ENCODE peak calls at places on chromosome 21, in six cellular contexts. G is K562, M is upper lobe of left lung, K is A549, P is HepG2, E is GM12878. X is an unnamed sample.

GRCh38 chr21:31132574-31133242 is 94.4 kb upstream of the KRTAP19-8 start:
- ATAC-seq in G (no peak), M (no peak), K (no peak), P (no peak), E (peak; percentile 85), X (no peak)

GRCh38 chr21:32819702-32820101 is 48.1 kb upstream of the PAXBP1 start:
- ATAC-seq in G (no peak), M (peak; percentile 63), K (no peak), P (no peak), E (no peak), X (peak; percentile 94)

GRCh38 chr21:9758888-9759287 is 762.5 kb upstream of the TPTE start:
- ATAC-seq in G (no peak), M (peak; percentile 15), K (no peak), P (no peak), E (no peak), X (no peak)

GRCh38 chr21:35449846-35450245 is 400.7 kb upstream of the RUNX1 start:
- ATAC-seq in G (no peak), M (no peak), K (no peak), P (no peak), E (no peak), X (no peak)

GRCh38 chr21:35024475-35024874 is 24.6 kb downstream of the RUNX1 start:
- ATAC-seq in G (no peak), M (no peak), K (no peak), P (no peak), E (no peak), X (no peak)

GRCh38 chr21:25639922-25640670 is 1.0 kb downstream of the JAM2 start:
- ATAC-seq in G (peak; percentile 61), M (no peak), K (peak; percentile 36), P (peak; percentile 64), E (peak; percentile 46), X (peak; percentile 67)

GRCh38 chr21:34526236-34526617 is 14.2 kb upstream of the KCNE1 start:
- ATAC-seq in G (no peak), M (no peak), K (no peak), P (no peak), E (peak; percentile 26), X (no peak)

GRCh38 chr21:19048088-19048672 is 644.6 kb upstream of the TMPRSS15 start:
- ATAC-seq in G (no peak), M (no peak), K (no peak), P (no peak), E (no peak), X (no peak)

GRCh38 chr21:28884481-28884880 is 108.2 kb downstream of the LTN1 start:
- ATAC-seq in G (peak; percentile 72), M (peak; percentile 44), K (no peak), P (peak; percentile 53), E (peak; percentile 68), X (no peak)

GRCh38 chr21:29346281-29346680 is 47.6 kb downstream of the BACH1 start:
- ATAC-seq in G (no peak), M (no peak), K (no peak), P (no peak), E (no peak), X (no peak)

GRCh38 chr21:34544032-34544496 is 32.1 kb upstream of the KCNE1 start:
- ATAC-seq in G (peak; percentile 95), M (peak; percentile 81), K (peak; percentile 70), P (peak; percentile 83), E (peak; percentile 56), X (peak; percentile 38)

GRCh38 chr21:28781602-28782274 is 210.9 kb downstream of the LTN1 start:
- ATAC-seq in G (peak; percentile 92), M (no peak), K (peak; percentile 43), P (peak; percentile 79), E (peak; percentile 79), X (no peak)

GRCh38 chr21:46650476-46651098 is 15.1 kb downstream of the PRMT2 start:
- ATAC-seq in G (no peak), M (no peak), K (no peak), P (no peak), E (no peak), X (no peak)

GRCh38 chr21:29323189-29323588 is 24.5 kb downstream of the BACH1 start:
- ATAC-seq in G (no peak), M (no peak), K (no peak), P (no peak), E (no peak), X (no peak)

GRCh38 chr21:27771938-27772505 is 805.1 kb upstream of the ADAMTS5 start:
- ATAC-seq in G (no peak), M (no peak), K (no peak), P (no peak), E (no peak), X (no peak)

GRCh38 chr21:28156590-28156989 is 836.1 kb downstream of the LTN1 start:
- ATAC-seq in G (no peak), M (no peak), K (no peak), P (no peak), E (no peak), X (no peak)

GRCh38 chr21:15001773-15002647 is 62.8 kb downstream of the NRIP1 start:
- ATAC-seq in G (no peak), M (no peak), K (no peak), P (no peak), E (peak; percentile 90), X (no peak)

DNA sequence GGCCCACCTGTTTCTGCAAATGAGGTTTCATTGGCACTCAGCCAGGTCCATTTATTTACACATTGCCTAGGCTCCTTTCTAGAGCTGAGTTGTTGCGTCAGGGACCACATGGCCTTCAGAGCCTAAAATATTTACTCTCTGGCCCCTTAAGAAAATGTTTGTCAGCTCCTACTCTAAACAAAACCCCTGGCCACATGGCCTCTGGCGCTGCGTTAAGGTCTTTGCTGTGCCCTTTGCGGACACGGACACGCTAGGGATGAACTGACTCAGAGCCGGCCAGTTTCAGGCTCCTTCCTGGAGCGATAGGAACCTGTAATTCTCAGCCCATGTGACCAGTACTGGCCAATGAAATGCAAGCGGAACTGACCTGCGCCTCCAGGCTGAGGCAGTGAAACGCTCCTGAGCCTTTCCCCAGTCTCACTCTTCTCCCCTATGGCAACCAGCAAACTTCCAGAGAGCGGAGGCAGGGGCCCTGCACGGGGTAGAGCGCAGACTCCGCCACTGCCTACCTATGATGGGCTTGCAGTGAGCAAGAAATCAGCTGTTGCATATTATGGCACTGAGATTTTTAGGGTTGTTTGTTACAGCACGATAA is 160.3 kb downstream of the ETS2 start:
- ATAC-seq in G (peak; percentile 99), M (peak; percentile 78), K (peak; percentile 90), P (peak; percentile 97), E (no peak), X (no peak)
- TF ChIP-seq POLR2A in G (no peak), M (peak; percentile 60), K (no peak), P (peak; percentile 89), E (no peak), X (no peak)

GRCh38 chr21:45412491-45412890 is 7.5 kb downstream of the COL18A1 start:
- ATAC-seq in G (no peak), M (no peak), K (no peak), P (no peak), E (no peak), X (no peak)
- H3K4me1 ChIP-seq in G (peaks cover 89% of the 10 kb centered on the region), M (no peaks in the 10 kb centered on the region), K (peaks cover 20% of the 10 kb centered on the region), P (peaks cover 75% of the 10 kb centered on the region), E (no peaks in the 10 kb centered on the region), X (peaks cover 61% of the 10 kb centered on the region)

GRCh38 chr21:44509539-44509938 is 30.5 kb downstream of the KRTAP10-1 start:
- ATAC-seq in G (no peak), M (peak; percentile 83), K (peak; percentile 65), P (no peak), E (peak; percentile 56), X (no peak)

GRCh38 chr21:44510508-44511218 is 29.3 kb downstream of the KRTAP10-1 start:
- ATAC-seq in G (peak; percentile 95), M (peak; percentile 58), K (peak; percentile 59), P (peak; percentile 47), E (peak; percentile 95), X (peak; percentile 27)

GRCh38 chr21:44511219-44511937 is 28.6 kb downstream of the KRTAP10-1 start:
- ATAC-seq in G (no peak), M (no peak), K (no peak), P (no peak), E (no peak), X (no peak)

GRCh38 chr21:44508711-44509445 is 31.1 kb downstream of the KRTAP10-1 start:
- ATAC-seq in G (no peak), M (no peak), K (no peak), P (no peak), E (no peak), X (no peak)

GRCh38 chr21:44510109-44510507 is 29.9 kb downstream of the KRTAP10-1 start:
- ATAC-seq in G (peak; percentile 7), M (no peak), K (no peak), P (no peak), E (peak; percentile 9), X (no peak)
- TF ChIP-seq EP300 in G (no peak), M (no peak), K (no peak), P (no peak), E (no peak), X (no peak)

GRCh38 chr21:45104560-45104959 is 30.2 kb downstream of the ADARB1 start:
- ATAC-seq in G (no peak), M (no peak), K (no peak), P (no peak), E (peak; percentile 86), X (peak; percentile 51)

GRCh38 chr21:45105906-45106485 is 31.6 kb downstream of the ADARB1 start:
- ATAC-seq in G (no peak), M (no peak), K (no peak), P (no peak), E (no peak), X (no peak)

GRCh38 chr21:45103966-45104520 is 29.7 kb downstream of the ADARB1 start:
- ATAC-seq in G (peak; percentile 31), M (no peak), K (no peak), P (no peak), E (peak; percentile 72), X (no peak)

GRCh38 chr21:45100866-45101265 is 26.5 kb downstream of the ADARB1 start:
- ATAC-seq in G (no peak), M (no peak), K (no peak), P (no peak), E (no peak), X (no peak)

GRCh38 chr21:45102391-45102932 is 28.1 kb downstream of the ADARB1 start:
- ATAC-seq in G (peak; percentile 48), M (peak; percentile 19), K (peak; percentile 50), P (no peak), E (no peak), X (peak; percentile 44)
- TF ChIP-seq POLR2A in G (no peak), M (no peak), K (no peak), P (no peak), E (no peak), X (no peak)

DNA sequence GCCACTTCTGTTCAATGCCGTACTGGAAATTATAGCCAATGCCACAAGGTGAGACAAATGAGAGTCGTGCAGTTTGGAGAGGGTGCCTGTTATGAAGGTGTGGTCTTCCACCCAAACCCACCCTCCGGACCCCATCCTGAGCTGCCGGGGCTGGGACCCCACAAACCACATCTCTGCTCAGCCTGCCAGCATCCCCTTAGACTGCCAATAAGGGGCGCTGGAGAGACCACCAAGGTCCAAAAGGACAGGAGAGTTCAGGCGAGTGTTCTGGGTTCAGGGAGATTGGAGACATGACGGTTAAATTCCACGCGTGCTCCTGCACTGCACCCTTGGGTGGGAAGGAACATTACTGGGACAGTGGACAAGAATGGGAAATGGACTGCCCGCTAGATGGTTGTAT is 48.7 kb upstream of the COL18A1 start:
- ATAC-seq in G (peak; percentile 22), M (no peak), K (no peak), P (peak; percentile 37), E (no peak), X (no peak)
- H3K4me1 ChIP-seq in G (peaks cover 64% of the 10 kb centered on the region), M (peaks cover 4% of the 10 kb centered on the region), K (peaks cover 4% of the 10 kb centered on the region), P (peaks cover 63% of the 10 kb centered on the region), E (no peaks in the 10 kb centered on the region), X (no peaks in the 10 kb centered on the region)

GRCh38 chr21:41678944-41679343 is 87.9 kb downstream of the RIPK4 start:
- ATAC-seq in G (peak; percentile 99), M (peak; percentile 96), K (peak; percentile 88), P (peak; percentile 93), E (peak; percentile 64), X (peak; percentile 94)
- TF ChIP-seq EP300 in G (no peak), M (peak; percentile 5), K (no peak), P (no peak), E (no peak), X (no peak)

X was measured in gastroesophageal sphincter.